ENCODE peak calls at places on chromosomes 7 and 10, in nine cellular contexts. One of them, this sample, is unnamed.

GRCh38 chr7:155387066-155387620 is 70.8 kb upstream of the EN2 start:
- DNase-seq in activated CD4-positive, alpha-beta T cell treated with anti-CD3 and anti-CD28 coated beads for 1 hour: no peak
- DNase-seq in endodermal cell: no peak
- DNase-seq in GM12865: no peak
- DNase-seq in AG09319: no peak
- DNase-seq in RPMI8226: no peak
- DNase-seq in LoVo: no peak
- DNase-seq in EH: no peak
- DNase-seq in NCI-H460: no peak
- DNase-seq in this sample: no peak

GRCh38 chr7:83921798-83922607 is 272.6 kb downstream of the SEMA3A start:
- DNase-seq in NCI-H460: no peak
- DNase-seq in endodermal cell: no peak
- DNase-seq in activated CD4-positive, alpha-beta T cell treated with anti-CD3 and anti-CD28 coated beads for 1 hour: no peak
- DNase-seq in GM12865: no peak
- DNase-seq in LoVo: no peak
- DNase-seq in EH: peak
- DNase-seq in AG09319: no peak
- DNase-seq in RPMI8226: no peak
- DNase-seq in this sample: peak

GRCh38 chr7:151657173-151657572 is 137.5 kb upstream of the RHEB start:
- DNase-seq in LoVo: no peak
- DNase-seq in AG09319: no peak
- DNase-seq in endodermal cell: no peak
- DNase-seq in activated CD4-positive, alpha-beta T cell treated with anti-CD3 and anti-CD28 coated beads for 1 hour: no peak
- DNase-seq in GM12865: no peak
- DNase-seq in RPMI8226: no peak
- DNase-seq in EH: no peak
- DNase-seq in NCI-H460: no peak
- DNase-seq in this sample: no peak

GRCh38 chr10:113103131-113103830 is 153.2 kb downstream of the TCF7L2 start:
- DNase-seq in GM12865: no peak
- DNase-seq in RPMI8226: no peak
- DNase-seq in AG09319: no peak
- DNase-seq in LoVo: no peak
- DNase-seq in activated CD4-positive, alpha-beta T cell treated with anti-CD3 and anti-CD28 coated beads for 1 hour: no peak
- DNase-seq in endodermal cell: peak
- DNase-seq in EH: peak
- DNase-seq in NCI-H460: no peak
- DNase-seq in this sample: peak

GRCh38 chr7:137992738-137993394 is 9.0 kb downstream of the CREB3L2 start:
- DNase-seq in GM12865: peak
- DNase-seq in EH: peak
- DNase-seq in activated CD4-positive, alpha-beta T cell treated with anti-CD3 and anti-CD28 coated beads for 1 hour: no peak
- DNase-seq in NCI-H460: no peak
- DNase-seq in LoVo: no peak
- DNase-seq in AG09319: peak
- DNase-seq in endodermal cell: no peak
- DNase-seq in RPMI8226: no peak
- DNase-seq in this sample: peak

GRCh38 chr10:124005091-124005490 is 88.3 kb downstream of the CHST15 start:
- DNase-seq in activated CD4-positive, alpha-beta T cell treated with anti-CD3 and anti-CD28 coated beads for 1 hour: no peak
- DNase-seq in EH: no peak
- DNase-seq in GM12865: no peak
- DNase-seq in AG09319: no peak
- DNase-seq in RPMI8226: no peak
- DNase-seq in LoVo: no peak
- DNase-seq in NCI-H460: no peak
- DNase-seq in endodermal cell: peak
- DNase-seq in this sample: no peak

GRCh38 chr10:62136931-62137330 is 131.7 kb downstream of the RTKN2 start:
- DNase-seq in NCI-H460: no peak
- DNase-seq in GM12865: no peak
- DNase-seq in RPMI8226: no peak
- DNase-seq in AG09319: no peak
- DNase-seq in activated CD4-positive, alpha-beta T cell treated with anti-CD3 and anti-CD28 coated beads for 1 hour: no peak
- DNase-seq in endodermal cell: no peak
- DNase-seq in LoVo: no peak
- DNase-seq in EH: peak
- DNase-seq in this sample: peak

GRCh38 chr7:85125679-85126078 is 61.2 kb downstream of the SEMA3D start:
- DNase-seq in EH: peak
- DNase-seq in LoVo: no peak
- DNase-seq in NCI-H460: no peak
- DNase-seq in endodermal cell: no peak
- DNase-seq in GM12865: no peak
- DNase-seq in activated CD4-positive, alpha-beta T cell treated with anti-CD3 and anti-CD28 coated beads for 1 hour: no peak
- DNase-seq in RPMI8226: no peak
- DNase-seq in AG09319: no peak
- DNase-seq in this sample: peak

GRCh38 chr7:95059842-95060313 is 152.5 kb downstream of the PPP1R9A start:
- DNase-seq in RPMI8226: peak
- DNase-seq in activated CD4-positive, alpha-beta T cell treated with anti-CD3 and anti-CD28 coated beads for 1 hour: no peak
- DNase-seq in GM12865: no peak
- DNase-seq in endodermal cell: no peak
- DNase-seq in EH: no peak
- DNase-seq in LoVo: no peak
- DNase-seq in AG09319: no peak
- DNase-seq in NCI-H460: no peak
- DNase-seq in this sample: no peak

GRCh38 chr7:143975617-143976016 is 21.0 kb downstream of the OR2F1 start:
- DNase-seq in RPMI8226: no peak
- DNase-seq in LoVo: no peak
- DNase-seq in GM12865: no peak
- DNase-seq in NCI-H460: peak
- DNase-seq in AG09319: no peak
- DNase-seq in activated CD4-positive, alpha-beta T cell treated with anti-CD3 and anti-CD28 coated beads for 1 hour: no peak
- DNase-seq in EH: no peak
- DNase-seq in endodermal cell: peak
- DNase-seq in this sample: peak

GRCh38 chr10:119353438-119353837 is 146.1 kb downstream of the GRK5 start:
- DNase-seq in activated CD4-positive, alpha-beta T cell treated with anti-CD3 and anti-CD28 coated beads for 1 hour: no peak
- DNase-seq in LoVo: no peak
- DNase-seq in AG09319: no peak
- DNase-seq in EH: no peak
- DNase-seq in endodermal cell: no peak
- DNase-seq in RPMI8226: peak
- DNase-seq in NCI-H460: no peak
- DNase-seq in GM12865: no peak
- DNase-seq in this sample: no peak

GRCh38 chr7:106375499-106375898 is 90.7 kb upstream of the NAMPT start:
- DNase-seq in NCI-H460: no peak
- DNase-seq in AG09319: no peak
- DNase-seq in GM12865: no peak
- DNase-seq in EH: no peak
- DNase-seq in activated CD4-positive, alpha-beta T cell treated with anti-CD3 and anti-CD28 coated beads for 1 hour: no peak
- DNase-seq in endodermal cell: no peak
- DNase-seq in LoVo: no peak
- DNase-seq in RPMI8226: no peak
- DNase-seq in this sample: no peak

GRCh38 chr7:81159402-81159801 is 240.6 kb upstream of the SEMA3C start:
- DNase-seq in LoVo: peak
- DNase-seq in GM12865: no peak
- DNase-seq in activated CD4-positive, alpha-beta T cell treated with anti-CD3 and anti-CD28 coated beads for 1 hour: no peak
- DNase-seq in AG09319: no peak
- DNase-seq in EH: peak
- DNase-seq in NCI-H460: no peak
- DNase-seq in endodermal cell: no peak
- DNase-seq in RPMI8226: no peak
- DNase-seq in this sample: peak

GRCh38 chr7:22350466-22351328 is 6.3 kb downstream of the RAPGEF5 start:
- DNase-seq in NCI-H460: no peak
- DNase-seq in EH: peak
- DNase-seq in activated CD4-positive, alpha-beta T cell treated with anti-CD3 and anti-CD28 coated beads for 1 hour: no peak
- DNase-seq in LoVo: peak
- DNase-seq in endodermal cell: no peak
- DNase-seq in GM12865: peak
- DNase-seq in AG09319: no peak
- DNase-seq in RPMI8226: peak
- DNase-seq in this sample: peak

GRCh38 chr10:69749180-69750010 is 52.3 kb upstream of the COL13A1 start:
- DNase-seq in endodermal cell: no peak
- DNase-seq in NCI-H460: no peak
- DNase-seq in EH: peak
- DNase-seq in LoVo: no peak
- DNase-seq in RPMI8226: no peak
- DNase-seq in activated CD4-positive, alpha-beta T cell treated with anti-CD3 and anti-CD28 coated beads for 1 hour: no peak
- DNase-seq in GM12865: no peak
- DNase-seq in AG09319: no peak
- DNase-seq in this sample: no peak

GRCh38 chr7:906776-907157 is 30.4 kb downstream of the GET4 start:
- DNase-seq in RPMI8226: no peak
- DNase-seq in LoVo: no peak
- DNase-seq in activated CD4-positive, alpha-beta T cell treated with anti-CD3 and anti-CD28 coated beads for 1 hour: no peak
- DNase-seq in AG09319: no peak
- DNase-seq in endodermal cell: no peak
- DNase-seq in NCI-H460: no peak
- DNase-seq in EH: no peak
- DNase-seq in GM12865: no peak
- DNase-seq in this sample: no peak

GRCh38 chr10:28532223-28532508 is 752 bp upstream of the WAC start:
- DNase-seq in activated CD4-positive, alpha-beta T cell treated with anti-CD3 and anti-CD28 coated beads for 1 hour: no peak
- DNase-seq in GM12865: no peak
- DNase-seq in endodermal cell: no peak
- DNase-seq in AG09319: peak
- DNase-seq in LoVo: peak
- DNase-seq in EH: no peak
- DNase-seq in RPMI8226: no peak
- DNase-seq in NCI-H460: no peak
- DNase-seq in this sample: peak

GRCh38 chr7:37440738-37441404 is 7.8 kb downstream of the ELMO1 start:
- DNase-seq in endodermal cell: no peak
- DNase-seq in RPMI8226: no peak
- DNase-seq in activated CD4-positive, alpha-beta T cell treated with anti-CD3 and anti-CD28 coated beads for 1 hour: no peak
- DNase-seq in LoVo: no peak
- DNase-seq in AG09319: no peak
- DNase-seq in EH: no peak
- DNase-seq in GM12865: no peak
- DNase-seq in NCI-H460: no peak
- DNase-seq in this sample: no peak

GRCh38 chr7:39688611-39689485 is 65.5 kb downstream of the RALA start:
- DNase-seq in endodermal cell: no peak
- DNase-seq in GM12865: no peak
- DNase-seq in AG09319: no peak
- DNase-seq in NCI-H460: peak
- DNase-seq in LoVo: peak
- DNase-seq in EH: peak
- DNase-seq in RPMI8226: no peak
- DNase-seq in activated CD4-positive, alpha-beta T cell treated with anti-CD3 and anti-CD28 coated beads for 1 hour: no peak
- DNase-seq in this sample: peak

GRCh38 chr10:64332551-64332950 is 811.4 kb downstream of the REEP3 start:
- DNase-seq in EH: no peak
- DNase-seq in LoVo: no peak
- DNase-seq in endodermal cell: no peak
- DNase-seq in AG09319: no peak
- DNase-seq in activated CD4-positive, alpha-beta T cell treated with anti-CD3 and anti-CD28 coated beads for 1 hour: no peak
- DNase-seq in RPMI8226: no peak
- DNase-seq in GM12865: no peak
- DNase-seq in NCI-H460: no peak
- DNase-seq in this sample: no peak

GRCh38 chr10:110457851-110458582 is 39.7 kb upstream of the DUSP5 start:
- DNase-seq in RPMI8226: peak
- DNase-seq in AG09319: no peak
- DNase-seq in GM12865: peak
- DNase-seq in activated CD4-positive, alpha-beta T cell treated with anti-CD3 and anti-CD28 coated beads for 1 hour: no peak
- DNase-seq in LoVo: no peak
- DNase-seq in endodermal cell: peak
- DNase-seq in NCI-H460: no peak
- DNase-seq in EH: no peak
- DNase-seq in this sample: no peak

GRCh38 chr7:85730016-85730415 is 543.2 kb upstream of the SEMA3D start:
- DNase-seq in RPMI8226: no peak
- DNase-seq in LoVo: no peak
- DNase-seq in activated CD4-positive, alpha-beta T cell treated with anti-CD3 and anti-CD28 coated beads for 1 hour: no peak
- DNase-seq in EH: peak
- DNase-seq in GM12865: no peak
- DNase-seq in NCI-H460: no peak
- DNase-seq in endodermal cell: no peak
- DNase-seq in AG09319: no peak
- DNase-seq in this sample: no peak